ENCODE peak calls at places on chromosomes 3 and 15, in five cellular contexts. One of them, this sample, is unnamed.

GRCh38 chr15:69074843-69075224 is 60.3 kb downstream of the NOX5 start:
- DNase-seq in A549: no peak
- DNase-seq in IMR-90: no peak
- DNase-seq in thoracic aorta: no peak
- DNase-seq in kidney: no peak
- DNase-seq in this sample: no peak

GRCh38 chr3:184336484-184337230 is 743 bp upstream of the FAM131A start:
- DNase-seq in A549: no peak
- DNase-seq in thoracic aorta: no peak
- DNase-seq in kidney: no peak
- DNase-seq in IMR-90: peak
- DNase-seq in this sample: peak

GRCh38 chr3:85631070-85631469 is 672.3 kb downstream of the CADM2 start:
- DNase-seq in kidney: no peak
- DNase-seq in IMR-90: no peak
- DNase-seq in A549: no peak
- DNase-seq in thoracic aorta: no peak
- DNase-seq in this sample: no peak

GRCh38 chr3:65879372-65879771 is 159.3 kb downstream of the MAGI1 start:
- DNase-seq in IMR-90: no peak
- DNase-seq in thoracic aorta: no peak
- DNase-seq in A549: no peak
- DNase-seq in kidney: no peak
- DNase-seq in this sample: no peak

GRCh38 chr15:33067456-33067855 is 127.1 kb downstream of the FMN1 start:
- DNase-seq in kidney: no peak
- DNase-seq in IMR-90: peak
- DNase-seq in thoracic aorta: no peak
- DNase-seq in A549: no peak
- DNase-seq in this sample: peak

GRCh38 chr3:14836049-14836468 is 17.3 kb downstream of the FGD5 start:
- DNase-seq in thoracic aorta: no peak
- DNase-seq in kidney: peak
- DNase-seq in A549: no peak
- DNase-seq in IMR-90: no peak
- DNase-seq in this sample: no peak

GRCh38 chr3:46566040-46566631 is at the start of gene LRRC2:
- DNase-seq in thoracic aorta: no peak
- DNase-seq in kidney: peak
- DNase-seq in IMR-90: peak
- DNase-seq in A549: no peak
- DNase-seq in this sample: peak

GRCh38 chr15:87672309-87672897 is 584.1 kb downstream of the NTRK3 start:
- DNase-seq in IMR-90: peak
- DNase-seq in A549: peak
- DNase-seq in kidney: no peak
- DNase-seq in thoracic aorta: no peak
- DNase-seq in this sample: peak

GRCh38 chr3:48433472-48434118 is 3.7 kb upstream of the PLXNB1 start:
- DNase-seq in IMR-90: peak
- DNase-seq in thoracic aorta: no peak
- DNase-seq in A549: no peak
- DNase-seq in kidney: no peak
- DNase-seq in this sample: peak
- H3K4me3 ChIP-seq in IMR-90: no peak
- H3K4me3 ChIP-seq in thoracic aorta: no peak
- H3K4me3 ChIP-seq in A549: no peak
- H3K4me3 ChIP-seq in kidney: peak
- H3K4me3 ChIP-seq in this sample: no peak

GRCh38 chr15:71049706-71050422 is 65.4 kb upstream of the THSD4 start:
- DNase-seq in IMR-90: peak
- DNase-seq in thoracic aorta: no peak
- DNase-seq in kidney: no peak
- DNase-seq in A549: no peak
- DNase-seq in this sample: peak

GRCh38 chr15:71048913-71049675 is 66.2 kb upstream of the THSD4 start:
- DNase-seq in A549: no peak
- DNase-seq in IMR-90: peak
- DNase-seq in kidney: no peak
- DNase-seq in thoracic aorta: no peak
- DNase-seq in this sample: peak

GRCh38 chr15:71052356-71052755 is 62.9 kb upstream of the THSD4 start:
- DNase-seq in kidney: no peak
- DNase-seq in IMR-90: peak
- DNase-seq in A549: no peak
- DNase-seq in thoracic aorta: no peak
- DNase-seq in this sample: peak

GRCh38 chr15:71051539-71051938 is 63.7 kb upstream of the THSD4 start:
- DNase-seq in kidney: no peak
- DNase-seq in thoracic aorta: no peak
- DNase-seq in IMR-90: peak
- DNase-seq in A549: no peak
- DNase-seq in this sample: peak

DNA sequence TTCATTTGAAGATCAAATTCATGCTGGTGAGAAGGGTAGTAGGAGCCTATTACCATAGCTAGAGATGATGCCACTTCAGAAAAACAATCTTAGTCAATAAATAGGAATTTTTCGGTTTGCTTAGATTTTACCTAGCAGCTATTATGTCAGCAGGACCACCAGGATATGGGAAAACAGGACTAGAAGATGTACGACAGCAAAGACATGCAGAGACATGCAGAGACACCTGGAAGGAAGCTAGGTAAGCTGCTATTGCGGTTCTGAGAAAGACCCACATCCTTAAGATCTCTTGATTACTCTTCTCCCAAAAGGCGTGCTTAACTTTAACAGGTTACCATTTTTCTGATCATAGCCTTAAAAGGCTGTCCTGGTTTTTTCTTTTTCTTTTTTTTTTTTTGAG is 64.8 kb upstream of the THSD4 start:
- DNase-seq in thoracic aorta: no peak
- DNase-seq in A549: no peak
- DNase-seq in kidney: no peak
- DNase-seq in IMR-90: no peak
- DNase-seq in this sample: no peak
- TF ChIP-seq CTCF in thoracic aorta: no peak
- TF ChIP-seq CTCF in A549: no peak
- TF ChIP-seq CTCF in kidney: no peak
- TF ChIP-seq CTCF in IMR-90: no peak
- TF ChIP-seq CTCF in this sample: no peak

DNA sequence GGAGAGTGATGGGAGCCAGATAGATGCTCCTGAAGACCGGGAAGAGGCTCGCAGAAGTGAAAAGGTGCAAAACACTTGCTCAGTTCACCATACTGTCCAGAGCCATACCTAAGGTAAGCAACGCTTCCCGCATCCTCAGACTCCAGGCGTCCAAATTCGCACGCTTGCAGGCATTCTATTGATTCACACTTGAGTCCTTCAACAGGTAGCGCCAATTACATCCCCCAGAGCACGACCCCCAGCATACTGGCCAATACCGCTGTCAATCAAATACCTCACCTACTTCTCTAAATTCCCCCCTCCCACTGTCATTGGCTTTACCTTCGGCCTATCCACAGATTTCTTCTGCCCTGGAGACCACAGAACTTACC is 361 bp upstream of the STXBP5L start:
- DNase-seq in thoracic aorta: no peak
- DNase-seq in A549: no peak
- DNase-seq in IMR-90: no peak
- DNase-seq in kidney: no peak
- DNase-seq in this sample: no peak
- H3K4me3 ChIP-seq in thoracic aorta: peak
- H3K4me3 ChIP-seq in A549: peak
- H3K4me3 ChIP-seq in IMR-90: no peak
- H3K4me3 ChIP-seq in kidney: no peak
- H3K4me3 ChIP-seq in this sample: peak

GRCh38 chr15:46502668-46503067 is 867.8 kb downstream of the SQOR start:
- DNase-seq in kidney: no peak
- DNase-seq in IMR-90: no peak
- DNase-seq in thoracic aorta: no peak
- DNase-seq in A549: no peak
- DNase-seq in this sample: peak
- TF ChIP-seq CTCF in kidney: peak
- TF ChIP-seq CTCF in IMR-90: no peak
- TF ChIP-seq CTCF in thoracic aorta: peak
- TF ChIP-seq CTCF in A549: no peak
- TF ChIP-seq CTCF in this sample: peak

DNA sequence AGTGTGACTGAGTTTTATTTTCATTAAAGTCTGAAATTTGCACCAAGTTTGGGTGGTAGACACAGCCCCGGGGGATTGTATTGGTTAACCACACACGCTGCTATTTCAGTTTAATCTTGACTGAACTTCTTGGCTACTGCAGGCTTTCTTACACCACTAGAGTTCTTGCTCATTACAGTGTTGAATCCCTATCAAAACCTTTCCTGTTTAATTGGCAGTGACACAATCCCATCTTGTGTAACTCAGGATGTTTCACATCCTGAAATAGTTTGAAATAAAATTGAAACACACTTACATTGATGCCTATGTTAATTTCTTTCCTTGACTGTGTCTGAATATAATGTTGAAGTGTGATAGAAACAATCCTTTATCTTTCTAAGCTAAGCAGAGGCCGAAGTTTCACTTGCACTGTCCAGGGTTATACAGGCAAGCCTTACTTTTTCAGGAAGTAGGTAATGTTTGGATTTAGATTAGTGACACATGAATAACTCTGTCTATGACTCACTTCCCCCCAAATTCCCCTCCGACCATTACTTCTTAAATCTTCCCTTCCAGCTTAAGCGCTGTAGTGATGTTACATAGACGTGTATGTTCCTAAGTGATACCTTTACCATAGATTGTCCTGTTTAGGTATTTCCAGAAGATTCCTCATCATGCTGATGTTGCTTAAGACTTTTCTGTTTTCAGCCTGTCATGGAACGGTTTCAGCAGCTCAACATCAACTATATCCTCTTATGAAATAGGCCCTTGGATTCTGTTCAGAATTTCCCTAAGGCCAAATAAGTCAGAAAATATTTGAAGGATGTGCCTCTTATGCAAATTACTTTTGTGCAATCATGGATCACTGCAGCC is 16.8 kb downstream of the ATG7 start:
- DNase-seq in IMR-90: peak
- DNase-seq in kidney: no peak
- DNase-seq in A549: peak
- DNase-seq in thoracic aorta: no peak
- DNase-seq in this sample: peak
- H3K4me3 ChIP-seq in IMR-90: peak
- H3K4me3 ChIP-seq in kidney: no peak
- H3K4me3 ChIP-seq in A549: peak
- H3K4me3 ChIP-seq in thoracic aorta: peak
- H3K4me3 ChIP-seq in this sample: peak

GRCh38 chr3:42176635-42177034 is 85.5 kb downstream of the TRAK1 start:
- DNase-seq in kidney: no peak
- DNase-seq in IMR-90: no peak
- DNase-seq in A549: no peak
- DNase-seq in thoracic aorta: no peak
- DNase-seq in this sample: no peak

GRCh38 chr3:42177801-42178150 is 86.6 kb downstream of the TRAK1 start:
- DNase-seq in A549: no peak
- DNase-seq in kidney: no peak
- DNase-seq in thoracic aorta: no peak
- DNase-seq in IMR-90: no peak
- DNase-seq in this sample: no peak

GRCh38 chr3:42174679-42175660 is 83.8 kb downstream of the TRAK1 start:
- DNase-seq in A549: no peak
- DNase-seq in kidney: no peak
- DNase-seq in thoracic aorta: no peak
- DNase-seq in IMR-90: no peak
- DNase-seq in this sample: no peak

GRCh38 chr3:42177068-42177800 is 86.1 kb downstream of the TRAK1 start:
- DNase-seq in kidney: no peak
- DNase-seq in thoracic aorta: no peak
- DNase-seq in A549: no peak
- DNase-seq in IMR-90: no peak
- DNase-seq in this sample: no peak

GRCh38 chr3:42175841-42176240 is 84.7 kb downstream of the TRAK1 start:
- DNase-seq in kidney: no peak
- DNase-seq in A549: no peak
- DNase-seq in thoracic aorta: no peak
- DNase-seq in IMR-90: no peak
- DNase-seq in this sample: no peak
- TF ChIP-seq CTCF in kidney: no peak
- TF ChIP-seq CTCF in A549: no peak
- TF ChIP-seq CTCF in thoracic aorta: no peak
- TF ChIP-seq CTCF in IMR-90: no peak
- TF ChIP-seq CTCF in this sample: no peak

GRCh38 chr3:143881102-143881501 is 32.8 kb upstream of the SLC9A9 start:
- DNase-seq in thoracic aorta: no peak
- DNase-seq in A549: no peak
- DNase-seq in IMR-90: no peak
- DNase-seq in kidney: no peak
- DNase-seq in this sample: no peak

GRCh38 chr3:143875566-143875965 is 27.3 kb upstream of the SLC9A9 start:
- DNase-seq in thoracic aorta: no peak
- DNase-seq in A549: no peak
- DNase-seq in kidney: no peak
- DNase-seq in IMR-90: no peak
- DNase-seq in this sample: peak
- H3K4me3 ChIP-seq in thoracic aorta: no peak
- H3K4me3 ChIP-seq in A549: no peak
- H3K4me3 ChIP-seq in kidney: no peak
- H3K4me3 ChIP-seq in IMR-90: no peak
- H3K4me3 ChIP-seq in this sample: no peak

GRCh38 chr3:5231067-5231466 is 43.6 kb downstream of the EDEM1 start:
- DNase-seq in kidney: no peak
- DNase-seq in A549: no peak
- DNase-seq in thoracic aorta: no peak
- DNase-seq in IMR-90: no peak
- DNase-seq in this sample: no peak

GRCh38 chr3:5229414-5229813 is 41.9 kb downstream of the EDEM1 start:
- DNase-seq in kidney: no peak
- DNase-seq in IMR-90: no peak
- DNase-seq in A549: no peak
- DNase-seq in thoracic aorta: no peak
- DNase-seq in this sample: no peak

GRCh38 chr3:5227812-5228211 is 40.3 kb downstream of the EDEM1 start:
- DNase-seq in IMR-90: peak
- DNase-seq in thoracic aorta: no peak
- DNase-seq in A549: no peak
- DNase-seq in kidney: no peak
- DNase-seq in this sample: peak

GRCh38 chr3:5222283-5223005 is 34.9 kb downstream of the EDEM1 start:
- DNase-seq in A549: no peak
- DNase-seq in kidney: no peak
- DNase-seq in thoracic aorta: no peak
- DNase-seq in IMR-90: no peak
- DNase-seq in this sample: no peak

DNA sequence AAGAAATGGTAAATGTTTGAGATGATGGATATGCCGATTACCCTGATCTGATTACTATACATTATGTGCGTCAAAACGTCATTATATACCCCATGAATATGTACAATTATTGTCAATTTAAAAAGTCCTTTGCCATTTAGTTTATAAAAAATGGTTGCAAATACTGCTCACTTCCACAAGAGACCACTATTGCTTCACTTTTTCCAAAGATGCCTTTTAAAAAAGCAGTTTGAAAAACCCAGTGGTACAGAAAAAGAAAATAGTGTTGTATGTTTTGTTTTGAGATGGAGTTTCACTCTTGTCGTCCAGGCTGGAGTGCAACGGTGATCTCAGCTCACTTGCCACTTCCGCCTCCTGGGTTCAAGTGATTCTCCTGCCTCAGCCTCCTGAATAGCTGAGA is 39.3 kb downstream of the EDEM1 start:
- DNase-seq in IMR-90: peak
- DNase-seq in thoracic aorta: no peak
- DNase-seq in A549: no peak
- DNase-seq in kidney: no peak
- DNase-seq in this sample: peak
- TF ChIP-seq CTCF in IMR-90: peak
- TF ChIP-seq CTCF in thoracic aorta: no peak
- TF ChIP-seq CTCF in A549: peak
- TF ChIP-seq CTCF in kidney: peak
- TF ChIP-seq CTCF in this sample: peak

GRCh38 chr3:112634786-112635541 is 6.0 kb downstream of the CCDC80 start:
- DNase-seq in IMR-90: peak
- DNase-seq in thoracic aorta: no peak
- DNase-seq in kidney: no peak
- DNase-seq in A549: no peak
- DNase-seq in this sample: no peak
- H3K4me3 ChIP-seq in IMR-90: peak
- H3K4me3 ChIP-seq in thoracic aorta: peak
- H3K4me3 ChIP-seq in kidney: no peak
- H3K4me3 ChIP-seq in A549: no peak
- H3K4me3 ChIP-seq in this sample: peak

This sample was measured in fibroblast of pulmonary artery.